ENCODE peak calls at places on chromosome 4, in ten cellular contexts. I is tibial nerve, B is ovary, R is heart left ventricle, V is vagina, H is sigmoid colon, A is esophagus squamous epithelium, O is spleen, E is A549, Q is adrenal gland. U is an unnamed sample.

GRCh38 chr4:123477804-123478209 is 81.2 kb downstream of the SPRY1 start:
- DNase-seq in A (no peak), E (no peak), I (no peak), R (no peak), V (no peak), Q (peak), H (no peak), B (no peak), O (no peak), U (no peak)

GRCh38 chr4:156223985-156224384 is 270.3 kb upstream of the CTSO start:
- DNase-seq in H (no peak), O (no peak), I (no peak), B (no peak), A (no peak), V (no peak), Q (no peak), E (no peak), R (no peak), U (no peak)

GRCh38 chr4:3257691-3258482 is 8.9 kb downstream of the MSANTD1 start:
- DNase-seq in R (peak), I (peak), B (no peak), V (no peak), H (peak), A (no peak), O (peak), E (no peak), Q (peak), U (peak)

GRCh38 chr4:1862055-1862911 is 6.3 kb upstream of the LETM1 start:
- DNase-seq in A (no peak), E (no peak), V (no peak), H (no peak), O (no peak), I (no peak), R (no peak), B (no peak), Q (no peak), U (no peak)

GRCh38 chr4:69689530-69690111 is 36.6 kb upstream of the UGT2A1 start:
- DNase-seq in Q (no peak), A (no peak), I (no peak), V (no peak), R (no peak), E (no peak), B (no peak), O (no peak), H (no peak), U (no peak)

GRCh38 chr4:2954358-2955185 is 8.6 kb downstream of the NOP14 start:
- DNase-seq in B (no peak), E (no peak), R (no peak), O (peak), A (no peak), V (no peak), H (no peak), I (no peak), Q (no peak), U (no peak)

GRCh38 chr4:95729596-95729995 is 110.3 kb upstream of the PDHA2 start:
- DNase-seq in A (no peak), H (no peak), E (no peak), I (no peak), O (no peak), B (no peak), Q (no peak), R (no peak), V (no peak), U (no peak)

GRCh38 chr4:71558248-71558647 is 219.4 kb downstream of the SLC4A4 start:
- DNase-seq in H (no peak), O (no peak), I (no peak), E (no peak), Q (no peak), R (no peak), B (no peak), A (no peak), V (no peak), U (no peak)

GRCh38 chr4:137651128-137651527 is 118.8 kb upstream of the PCDH18 start:
- DNase-seq in H (no peak), V (no peak), Q (no peak), B (no peak), A (no peak), R (no peak), E (no peak), I (no peak), O (no peak), U (no peak)

GRCh38 chr4:26321326-26322276 is 787 bp downstream of the RBPJ start:
- DNase-seq in I (no peak), B (peak), O (peak), Q (peak), A (no peak), V (no peak), H (peak), E (peak), R (peak), U (peak)

GRCh38 chr4:152307669-152308068 is 228.2 kb downstream of the FBXW7 start:
- DNase-seq in Q (no peak), R (no peak), H (no peak), I (no peak), B (no peak), V (no peak), O (no peak), E (no peak), A (no peak), U (no peak)

GRCh38 chr4:85509882-85510631 is 35.1 kb downstream of the ARHGAP24 start:
- DNase-seq in V (no peak), Q (no peak), A (no peak), R (no peak), E (no peak), O (no peak), B (no peak), H (no peak), I (no peak), U (no peak)

GRCh38 chr4:55297346-55297745 is 48.7 kb upstream of the SRD5A3 start:
- DNase-seq in I (no peak), E (no peak), B (no peak), H (no peak), Q (no peak), V (no peak), R (no peak), O (no peak), A (no peak), U (no peak)

GRCh38 chr4:122003335-122003734 is 51.5 kb upstream of the TRPC3 start:
- DNase-seq in O (no peak), A (no peak), H (no peak), E (peak), R (no peak), Q (no peak), V (no peak), I (no peak), B (no peak), U (no peak)

GRCh38 chr4:47465008-47465407 is 1.5 kb upstream of the COMMD8 start:
- DNase-seq in A (no peak), Q (no peak), H (no peak), R (no peak), B (no peak), E (no peak), I (no peak), O (no peak), V (no peak), U (no peak)

GRCh38 chr4:61770456-61770855 is 570.3 kb downstream of the ADGRL3 start:
- DNase-seq in R (no peak), Q (no peak), I (no peak), E (no peak), V (no peak), H (no peak), A (no peak), O (no peak), B (no peak), U (no peak)

GRCh38 chr4:53478671-53479456 is 101.4 kb downstream of the FIP1L1 start:
- DNase-seq in E (no peak), H (no peak), O (no peak), I (no peak), B (no peak), A (no peak), V (no peak), R (no peak), Q (peak), U (no peak)

GRCh38 chr4:129193357-129194100 is 97.6 kb downstream of the C4orf33 start:
- DNase-seq in A (no peak), H (no peak), Q (no peak), E (no peak), B (no peak), O (no peak), R (no peak), I (no peak), V (no peak), U (no peak)

GRCh38 chr4:14000091-14000814 is 372.7 kb upstream of the BOD1L1 start:
- DNase-seq in Q (no peak), H (no peak), I (no peak), E (no peak), R (no peak), A (no peak), B (no peak), O (no peak), V (no peak), U (no peak)

GRCh38 chr4:96354036-96354712 is 514.3 kb downstream of the PDHA2 start:
- DNase-seq in I (no peak), O (no peak), E (no peak), V (no peak), A (no peak), H (no peak), B (no peak), Q (no peak), R (no peak), U (no peak)

GRCh38 chr4:150723727-150724411 is 141.9 kb downstream of the MAB21L2 start:
- DNase-seq in B (no peak), Q (no peak), V (no peak), H (no peak), A (no peak), I (no peak), O (no peak), R (no peak), E (no peak), U (no peak)

GRCh38 chr4:51836531-51836930 is 6.4 kb upstream of the DCUN1D4 start:
- DNase-seq in V (no peak), B (no peak), Q (no peak), I (no peak), A (no peak), O (no peak), H (no peak), R (no peak), E (no peak), U (no peak)

GRCh38 chr4:95549246-95550138 is 719 bp upstream of the UNC5C start:
- DNase-seq in V (no peak), E (no peak), A (no peak), Q (peak), B (peak), R (peak), O (peak), H (peak), I (peak), U (no peak)

GRCh38 chr4:136156947-136157346 is 1375.3 kb downstream of the PCDH18 start:
- DNase-seq in A (no peak), E (no peak), Q (no peak), I (no peak), R (no peak), O (no peak), H (no peak), V (no peak), B (no peak), U (no peak)

GRCh38 chr4:184792950-184793555 is 32.7 kb downstream of the ACSL1 start:
- DNase-seq in Q (no peak), I (no peak), E (no peak), O (peak), H (no peak), A (no peak), V (no peak), R (no peak), B (no peak), U (no peak)

GRCh38 chr4:9781343-9782135 is at the start of gene DRD5:
- DNase-seq in R (no peak), A (no peak), V (no peak), H (no peak), I (no peak), O (no peak), Q (no peak), E (no peak), B (no peak), U (no peak)

GRCh38 chr4:163527172-163527571 is 32.7 kb downstream of the TMA16 start:
- DNase-seq in A (no peak), Q (no peak), V (no peak), E (no peak), O (no peak), H (no peak), I (no peak), B (no peak), R (no peak), U (no peak)
- H3K4me3 ChIP-seq in A (no peak), Q (no peak), V (no peak), E (no peak), O (no peak), H (no peak), I (no peak), B (no peak), R (no peak), U (no peak)

DNA sequence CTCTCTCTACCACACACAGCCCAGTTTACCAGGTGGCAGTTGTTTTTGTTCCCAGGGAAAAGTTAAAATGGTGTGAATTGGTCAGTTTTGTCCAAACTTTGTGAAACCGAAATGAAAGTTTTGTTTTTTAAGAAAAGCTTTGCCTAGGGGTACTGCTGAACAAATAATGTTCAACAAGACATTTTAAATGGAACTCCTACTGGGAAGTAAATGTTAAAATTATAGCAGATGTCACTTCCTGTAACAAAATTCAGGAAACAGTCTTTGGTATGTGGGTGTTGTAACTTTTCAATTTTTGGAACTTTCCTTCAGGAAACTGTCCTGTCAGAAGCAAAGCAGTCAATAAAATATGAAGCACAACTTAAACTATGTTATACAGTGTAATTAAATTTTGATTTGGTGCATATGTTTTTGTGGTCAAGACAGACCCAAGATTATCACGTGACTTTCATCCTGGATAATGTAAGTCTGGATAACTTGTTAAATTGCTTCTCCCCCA is 79.5 kb downstream of the AFF1 start:
- DNase-seq in E (no peak), Q (no peak), R (no peak), H (no peak), I (no peak), V (no peak), O (no peak), A (no peak), B (no peak), U (no peak)
- TF ChIP-seq POLR2A in E (no peak), Q (no peak), R (no peak), H (no peak), I (peak), V (no peak), O (no peak), A (no peak), B (no peak), U (no peak)

GRCh38 chr4:98143001-98143899 is at the start of gene STPG2:
- DNase-seq in H (peak), R (peak), A (peak), I (peak), O (peak), E (peak), B (peak), V (no peak), Q (peak), U (peak)
- TF ChIP-seq CTCF in H (no peak), R (peak), A (peak), I (peak), O (peak), E (peak), B (no peak), V (no peak), Q (peak), U (no peak)

GRCh38 chr4:92646826-92647225 is 343.1 kb downstream of the GRID2 start:
- DNase-seq in V (no peak), E (no peak), I (no peak), Q (no peak), A (no peak), H (no peak), B (no peak), R (no peak), O (no peak), U (no peak)
- H3K4me3 ChIP-seq in V (no peak), E (no peak), I (no peak), Q (no peak), A (no peak), H (no peak), B (no peak), R (no peak), O (no peak), U (no peak)

GRCh38 chr4:40243390-40243948 is 46.6 kb downstream of the RHOH start:
- DNase-seq in V (no peak), Q (no peak), O (peak), H (no peak), I (no peak), R (no peak), A (no peak), B (no peak), E (no peak), U (no peak)

GRCh38 chr4:40245794-40246546 is 49.1 kb downstream of the RHOH start:
- DNase-seq in V (no peak), I (no peak), O (no peak), Q (no peak), A (no peak), B (no peak), H (no peak), R (no peak), E (no peak), U (no peak)

GRCh38 chr4:40247350-40247749 is 50.5 kb downstream of the RHOH start:
- DNase-seq in V (no peak), B (no peak), Q (no peak), H (no peak), I (no peak), A (peak), R (no peak), O (peak), E (no peak), U (no peak)

GRCh38 chr4:40246938-40247337 is 50.1 kb downstream of the RHOH start:
- DNase-seq in R (no peak), I (no peak), E (no peak), H (no peak), V (no peak), A (no peak), Q (no peak), O (no peak), B (no peak), U (no peak)

DNA sequence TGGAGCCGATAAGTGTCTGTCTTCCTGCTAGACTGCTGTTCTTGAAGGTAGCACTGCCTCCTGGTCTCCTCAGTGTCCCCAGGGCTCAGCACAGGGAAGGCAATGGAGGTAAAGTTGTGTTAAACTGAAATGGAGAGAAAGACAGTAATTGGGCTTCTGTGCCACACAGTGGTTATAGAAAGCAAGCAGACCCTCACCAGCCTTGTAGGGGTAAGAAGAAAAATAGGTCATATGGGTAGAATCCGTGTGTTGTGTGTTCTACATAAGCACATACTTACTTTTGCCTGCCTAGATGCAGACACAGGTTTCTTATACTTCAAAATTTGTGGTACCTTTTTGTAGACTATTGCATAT is 49.7 kb downstream of the RHOH start:
- DNase-seq in V (no peak), R (no peak), E (no peak), Q (no peak), A (no peak), O (no peak), H (no peak), I (no peak), B (no peak), U (no peak)
- TF ChIP-seq POLR2A in V (no peak), R (no peak), E (no peak), Q (no peak), A (no peak), O (no peak), H (no peak), I (no peak), B (no peak), U (no peak)

GRCh38 chr4:44425614-44426208 is 22.9 kb downstream of the KCTD8 start:
- DNase-seq in A (no peak), I (no peak), O (no peak), B (no peak), R (no peak), H (no peak), E (no peak), Q (peak), V (no peak), U (no peak)
- TF ChIP-seq CTCF in A (peak), I (no peak), O (no peak), B (no peak), R (no peak), H (no peak), E (no peak), Q (peak), V (no peak), U (no peak)

GRCh38 chr4:148834804-148835598 is 392.8 kb upstream of the NR3C2 start:
- DNase-seq in I (no peak), V (no peak), R (no peak), A (no peak), H (no peak), Q (no peak), B (no peak), O (no peak), E (no peak), U (no peak)
- H3K4me3 ChIP-seq in I (no peak), V (no peak), R (no peak), A (no peak), H (no peak), Q (no peak), B (no peak), O (no peak), E (no peak), U (no peak)

GRCh38 chr4:40240040-40240653 is 43.3 kb downstream of the RHOH start:
- DNase-seq in O (no peak), Q (no peak), V (no peak), H (no peak), E (no peak), R (no peak), B (no peak), I (no peak), A (no peak), U (no peak)

GRCh38 chr4:40238700-40239548 is 42.1 kb downstream of the RHOH start:
- DNase-seq in A (no peak), R (no peak), V (no peak), B (no peak), H (no peak), Q (no peak), E (no peak), O (peak), I (no peak), U (no peak)

GRCh38 chr4:40238008-40238699 is 41.3 kb downstream of the RHOH start:
- DNase-seq in V (no peak), B (no peak), R (no peak), H (no peak), E (no peak), I (no peak), O (no peak), Q (no peak), A (no peak), U (no peak)

GRCh38 chr4:40241936-40242590 is 45.2 kb downstream of the RHOH start:
- DNase-seq in E (no peak), B (no peak), V (no peak), Q (no peak), A (no peak), O (no peak), I (no peak), H (no peak), R (no peak), U (no peak)

GRCh38 chr4:40241026-40241425 is 44.2 kb downstream of the RHOH start:
- DNase-seq in R (no peak), V (no peak), A (no peak), I (no peak), E (no peak), O (no peak), H (no peak), B (no peak), Q (no peak), U (no peak)
- TF ChIP-seq POLR2A in R (no peak), V (no peak), A (no peak), I (no peak), E (no peak), O (no peak), H (no peak), B (no peak), Q (no peak), U (no peak)

GRCh38 chr4:162497564-162498167 is 333.9 kb upstream of the FSTL5 start:
- DNase-seq in H (no peak), V (no peak), O (no peak), E (peak), B (no peak), Q (peak), I (no peak), A (no peak), R (no peak), U (no peak)

GRCh38 chr4:162503868-162504267 is 340.1 kb upstream of the FSTL5 start:
- DNase-seq in Q (no peak), I (no peak), V (no peak), B (no peak), A (no peak), O (no peak), E (no peak), R (no peak), H (no peak), U (no peak)

GRCh38 chr4:162498168-162498567 is 334.4 kb upstream of the FSTL5 start:
- DNase-seq in B (no peak), O (no peak), E (no peak), H (no peak), A (no peak), V (no peak), I (no peak), R (peak), Q (no peak), U (no peak)

GRCh38 chr4:162502109-162502508 is 338.3 kb upstream of the FSTL5 start:
- DNase-seq in B (no peak), E (no peak), Q (no peak), V (no peak), H (no peak), O (no peak), R (no peak), A (no peak), I (no peak), U (no peak)

DNA sequence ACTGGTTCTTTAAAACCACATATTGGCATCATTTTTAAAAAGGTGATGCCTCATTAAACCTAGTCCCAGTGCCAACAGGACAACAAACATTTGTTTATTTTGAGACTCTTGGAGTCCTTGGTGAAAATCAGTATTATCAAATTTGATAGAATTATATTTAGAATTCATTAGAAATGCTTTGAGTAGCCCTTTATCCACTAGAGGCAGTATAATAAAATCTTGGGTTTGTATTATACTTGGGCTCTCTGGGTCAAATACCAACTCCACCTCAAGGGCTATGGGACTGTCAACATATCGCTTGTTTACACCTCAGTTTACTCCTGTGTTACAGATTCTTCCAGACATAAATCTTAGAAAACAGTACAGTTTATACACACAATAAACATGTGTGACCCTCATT is 335.7 kb upstream of the FSTL5 start:
- DNase-seq in E (no peak), I (no peak), Q (no peak), B (no peak), A (no peak), V (no peak), R (no peak), H (no peak), O (no peak), U (no peak)
- TF ChIP-seq CTCF in E (peak), I (peak), Q (peak), B (no peak), A (peak), V (no peak), R (peak), H (no peak), O (no peak), U (no peak)